ENCODE peak calls at places on chromosomes 4 and X, in five cellular contexts. A is CD8-positive, alpha-beta T cell; J is AG04450; C is glutamatergic neuron; Q is mucosa of descending colon. G is an unnamed sample.

GRCh38 chrX:139967300-139967699 is 2.0 kb upstream of the CXorf66 start:
- DNase-seq in A (no peak), Q (no peak), J (no peak), C (no peak), G (no peak)

GRCh38 chr4:3470244-3471097 is 7.4 kb downstream of the DOK7 start:
- DNase-seq in A (no peak), J (peak), Q (peak), C (peak), G (no peak)

GRCh38 chrX:10259716-10260115 is 102.9 kb downstream of the CLCN4 start:
- DNase-seq in Q (no peak), C (no peak), A (no peak), J (no peak), G (no peak)

GRCh38 chrX:42398967-42399631 is 378.9 kb downstream of the PPP1R2C start:
- DNase-seq in Q (no peak), C (no peak), J (no peak), A (no peak), G (no peak)

GRCh38 chrX:130834830-130835229 is 68.2 kb downstream of the ENOX2 start:
- DNase-seq in Q (no peak), J (no peak), A (no peak), C (no peak), G (no peak)

GRCh38 chr4:12761694-12762093 is 722.4 kb downstream of the RAB28 start:
- DNase-seq in J (no peak), Q (no peak), A (no peak), C (no peak), G (no peak)

GRCh38 chr4:145881991-145882390 is 56.6 kb downstream of the ZNF827 start:
- DNase-seq in Q (peak), J (no peak), A (no peak), C (no peak), G (no peak)

GRCh38 chrX:44705817-44706551 is 137.8 kb upstream of the DUSP21 start:
- DNase-seq in A (no peak), C (no peak), J (no peak), Q (no peak), G (no peak)

GRCh38 chr4:132180020-132180427 is 969.1 kb upstream of the PCDH10 start:
- DNase-seq in C (no peak), J (peak), Q (no peak), A (no peak), G (no peak)

GRCh38 chrX:30141966-30142365 is 73.4 kb upstream of the MAGEB2 start:
- DNase-seq in Q (no peak), J (peak), A (no peak), C (no peak), G (no peak)

GRCh38 chr4:186852078-186852420 is 128.4 kb upstream of the FAT1 start:
- DNase-seq in A (no peak), C (no peak), Q (no peak), J (no peak), G (no peak)

GRCh38 chrX:136679581-136679980 is 31.6 kb downstream of the CD40LG start:
- DNase-seq in C (no peak), Q (no peak), J (no peak), A (no peak), G (no peak)

GRCh38 chrX:20267924-20268701 is 1.4 kb upstream of the RPS6KA3 start:
- DNase-seq in J (no peak), Q (peak), C (peak), A (peak), G (peak)

GRCh38 chr4:12293906-12294525 is 865.3 kb upstream of the HS3ST1 start:
- DNase-seq in J (no peak), A (no peak), Q (no peak), C (no peak), G (no peak)

GRCh38 chr4:102141855-102142254 is 203.4 kb downstream of the SLC39A8 start:
- DNase-seq in Q (no peak), J (no peak), A (no peak), C (no peak), G (no peak)

GRCh38 chr4:138311771-138312535 is 69.8 kb upstream of the SLC7A11 start:
- DNase-seq in Q (no peak), J (no peak), A (no peak), C (no peak), G (no peak)

DNA sequence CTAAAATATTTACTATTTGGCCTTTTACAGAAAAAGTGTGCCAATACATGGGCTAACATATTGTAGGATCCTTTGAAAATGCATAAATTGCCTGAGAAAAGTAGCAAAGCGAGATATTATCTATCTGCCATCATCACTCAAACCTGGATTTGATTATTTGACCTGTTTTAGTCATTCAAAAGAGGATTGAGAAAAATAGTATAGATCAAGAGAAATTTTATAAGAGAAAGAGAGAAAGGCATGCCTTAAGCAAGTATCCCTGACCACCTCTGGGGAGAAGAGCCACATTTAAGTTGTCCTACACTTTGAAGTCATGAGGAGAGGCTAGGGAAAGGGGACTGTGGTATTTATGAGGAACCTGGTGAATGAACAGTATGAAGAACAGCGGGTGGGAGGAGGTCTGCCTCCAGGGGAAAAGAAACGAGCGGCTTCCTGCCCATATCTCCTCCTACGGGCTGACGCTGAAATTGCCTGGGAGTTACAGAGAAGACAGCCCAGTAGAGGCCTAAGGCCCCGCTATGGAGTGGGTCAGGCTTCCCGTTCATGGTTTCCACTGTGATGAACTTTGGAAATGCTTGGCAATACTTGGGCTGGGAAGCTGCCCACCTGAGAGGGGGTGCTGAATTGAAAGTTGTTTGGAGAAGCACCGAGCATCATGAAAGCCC is 106.8 kb upstream of the ACSL4 start:
- DNase-seq in A (no peak), Q (no peak), C (no peak), J (no peak), G (no peak)
- TF ChIP-seq CTCF in A (no peak), Q (no peak), C (no peak), J (no peak), G (no peak)

GRCh38 chr4:69440312-69440711 is 55.4 kb downstream of the UGT2B4 start:
- DNase-seq in A (no peak), Q (no peak), J (no peak), C (no peak), G (no peak)
- TF ChIP-seq CTCF in A (no peak), Q (no peak), J (no peak), C (no peak), G (no peak)

DNA sequence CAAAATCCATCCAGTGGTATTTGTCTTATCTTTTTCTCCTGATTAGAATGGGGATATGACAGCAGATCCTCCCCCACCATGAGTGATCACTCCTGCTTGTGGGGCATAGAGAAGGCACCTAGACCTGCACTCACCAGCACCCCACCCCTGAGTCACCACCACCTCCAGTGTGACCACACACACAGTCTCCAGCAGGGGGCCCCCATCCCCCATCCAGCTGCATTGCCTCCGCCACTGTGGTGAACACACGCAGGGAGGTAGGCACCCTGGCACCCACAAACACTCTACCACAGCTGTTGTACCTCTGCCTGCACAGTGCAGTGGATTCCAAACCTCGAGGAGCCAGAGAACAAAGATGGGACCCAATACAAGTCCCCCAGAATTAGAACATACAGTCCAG is 9.0 kb upstream of the MAGEA8 start:
- DNase-seq in Q (peak), A (peak), C (peak), J (no peak), G (peak)
- TF ChIP-seq CTCF in Q (no peak), A (no peak), C (peak), J (peak), G (peak)

DNA sequence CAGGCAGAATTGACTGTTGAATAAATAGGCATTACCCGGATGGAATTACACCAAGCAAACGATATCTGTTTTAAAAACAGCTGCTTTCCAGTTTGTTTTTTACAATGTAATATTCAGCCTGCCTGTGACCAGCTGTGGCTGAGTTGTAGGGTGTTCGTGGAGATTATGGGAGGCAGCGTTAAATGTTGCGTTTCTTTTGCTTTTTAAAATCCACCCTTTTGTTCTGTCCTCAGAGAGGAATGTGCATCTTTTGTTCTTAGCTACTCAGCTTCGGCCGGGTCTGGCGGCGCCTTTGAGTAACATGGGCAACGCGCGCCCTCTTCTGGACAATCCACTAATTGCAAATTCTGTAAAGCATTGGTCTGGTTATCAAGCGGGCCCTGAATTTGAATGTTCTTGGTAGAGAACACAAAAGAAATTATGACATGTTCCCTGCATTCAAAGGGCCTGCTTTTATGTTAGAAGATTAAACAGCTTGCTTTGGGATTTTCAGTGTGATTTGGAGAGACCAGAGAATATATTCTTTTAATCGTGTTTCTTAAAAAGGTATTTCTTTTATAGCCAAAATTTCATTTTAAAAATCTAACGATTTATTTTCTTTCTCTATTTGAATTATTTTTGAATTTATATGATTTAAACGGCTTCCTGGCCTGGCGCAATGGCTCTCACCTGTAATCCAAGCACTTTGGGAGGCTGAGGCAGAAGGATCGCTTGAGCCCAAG is 76.3 kb upstream of the TRIM2 start:
- DNase-seq in J (peak), A (peak), Q (peak), C (peak), G (peak)
- TF ChIP-seq CTCF in J (peak), A (peak), Q (peak), C (peak), G (peak)

GRCh38 chr4:154332681-154333421 is 158.7 kb downstream of the DCHS2 start:
- DNase-seq in J (no peak), Q (no peak), C (peak), A (peak), G (peak)
- TF ChIP-seq CTCF in J (no peak), Q (no peak), C (peak), A (no peak), G (no peak)

GRCh38 chr4:131093303-131093702 is 1997.4 kb downstream of the C4orf33 start:
- DNase-seq in J (no peak), C (no peak), Q (no peak), A (no peak), G (no peak)

GRCh38 chr4:131091896-131092295 is 1995.9 kb downstream of the C4orf33 start:
- DNase-seq in C (no peak), J (no peak), A (no peak), Q (no peak), G (no peak)
- TF ChIP-seq CTCF in C (peak), J (peak), A (no peak), Q (no peak), G (no peak)

GRCh38 chr4:2411786-2412510 is 6.5 kb downstream of the ZFYVE28 start:
- DNase-seq in J (no peak), A (no peak), C (no peak), Q (peak), G (no peak)

GRCh38 chr4:2415213-2415612 is 3.2 kb downstream of the ZFYVE28 start:
- DNase-seq in Q (no peak), C (no peak), A (no peak), J (no peak), G (no peak)

GRCh38 chr4:2412534-2412884 is 5.9 kb downstream of the ZFYVE28 start:
- DNase-seq in A (peak), C (no peak), Q (peak), J (no peak), G (no peak)

GRCh38 chr4:2413821-2414610 is 4.4 kb downstream of the ZFYVE28 start:
- DNase-seq in A (no peak), J (no peak), C (no peak), Q (peak), G (no peak)

DNA sequence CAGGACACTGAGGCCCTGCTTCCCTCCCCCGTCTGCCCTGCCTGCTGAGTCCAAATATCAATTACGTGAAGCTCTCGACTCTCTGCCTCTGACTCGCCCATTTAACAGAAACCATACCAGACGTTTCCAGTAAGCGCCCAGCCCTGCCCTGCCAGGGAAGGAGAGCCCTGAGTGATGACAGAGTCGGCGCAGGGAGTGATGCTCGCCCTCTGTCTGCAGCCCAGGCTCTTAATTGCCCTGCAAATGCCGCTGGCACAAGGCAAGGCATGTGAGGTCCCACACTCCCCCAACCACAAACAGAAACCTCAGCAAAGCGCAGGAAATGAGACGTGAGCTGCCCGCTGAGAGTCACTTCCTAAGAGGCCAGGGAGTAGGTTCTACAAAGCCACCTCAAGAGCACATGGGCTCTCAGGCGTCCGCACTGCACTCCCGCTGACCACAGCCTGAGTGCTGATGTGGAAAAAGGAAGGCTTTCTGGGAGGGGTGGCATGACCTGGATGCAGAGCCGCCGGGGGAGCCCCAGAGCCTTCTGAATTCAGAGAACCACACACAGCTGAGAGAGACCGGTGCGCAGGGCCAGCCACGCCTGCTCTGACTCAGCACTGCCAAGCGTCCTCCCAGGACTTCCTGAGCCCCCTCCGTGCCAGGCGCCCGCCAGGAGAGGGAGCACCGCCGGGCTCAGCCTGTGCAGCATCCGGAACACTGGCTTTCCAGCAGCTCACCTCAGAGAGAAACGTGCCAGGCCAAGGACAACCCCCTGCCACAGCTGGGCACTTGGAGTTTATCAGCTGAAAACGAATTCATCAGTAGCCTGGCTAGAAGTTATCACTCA is 5.3 kb downstream of the ZFYVE28 start:
- DNase-seq in A (peak), J (peak), Q (peak), C (peak), G (peak)
- TF ChIP-seq CTCF in A (peak), J (peak), Q (peak), C (no peak), G (peak)

GRCh38 chrX:3501833-3502535 is 155.5 kb upstream of the MXRA5 start:
- DNase-seq in J (no peak), Q (no peak), A (no peak), C (no peak), G (no peak)
- TF ChIP-seq CTCF in J (no peak), Q (no peak), A (no peak), C (no peak), G (no peak)

G was measured in natural killer cell.